ENCODE peak calls at places on chromosomes 4 and X, in four cellular contexts. T is right lobe of liver, R is cardiac muscle cell, D is heart left ventricle. L is an unnamed sample.

GRCh38 chrX:153004780-153005179 is 10.9 kb upstream of the PNMA5 start:
- DNase-seq in T (no peak), R (no peak), D (no peak), L (no peak)

GRCh38 chr4:159012381-159012780 is 90.5 kb upstream of the RAPGEF2 start:
- DNase-seq in T (no peak), R (peak; percentile 36), D (no peak), L (no peak)

GRCh38 chr4:1385373-1386340 is 20.6 kb downstream of the NKX1-1 start:
- DNase-seq in T (peak; percentile 52), R (no peak), D (peak; percentile 58), L (no peak)

GRCh38 chr4:7252510-7253340 is 60.4 kb downstream of the SORCS2 start:
- DNase-seq in T (no peak), R (no peak), D (peak; percentile 50), L (no peak)

GRCh38 chr4:1169171-1169671 is 3.2 kb downstream of the SPON2 start:
- DNase-seq in T (no peak), R (no peak), D (no peak), L (no peak)

GRCh38 chr4:3469386-3470243 is 6.5 kb downstream of the DOK7 start:
- DNase-seq in T (no peak), R (no peak), D (peak; percentile 80), L (no peak)

GRCh38 chr4:52019941-52020657 is at the start of gene LRRC66:
- DNase-seq in T (peak; percentile 61), R (no peak), D (no peak), L (no peak)

GRCh38 chrX:10656214-10656613 is 35.8 kb upstream of the MID1 start:
- DNase-seq in T (no peak), R (no peak), D (no peak), L (no peak)

GRCh38 chr4:66926687-66927086 is 618.6 kb downstream of the CENPC start:
- DNase-seq in T (no peak), R (no peak), D (no peak), L (no peak)

GRCh38 chr4:76783836-76784235 is 114.1 kb downstream of the SOWAHB start:
- DNase-seq in T (no peak), R (no peak), D (no peak), L (no peak)

GRCh38 chrX:111854778-111855490 is 21.0 kb upstream of the TRPC5OS start:
- DNase-seq in T (no peak), R (no peak), D (no peak), L (no peak)

GRCh38 chrX:45769919-45770582 is 569.4 kb upstream of the DIPK2B start:
- DNase-seq in T (peak; percentile 80), R (peak; percentile 90), D (peak; percentile 73), L (peak; percentile 80)

GRCh38 chrX:46325312-46325877 is 219.8 kb downstream of the ZNF674 start:
- DNase-seq in T (no peak), R (peak; percentile 57), D (no peak), L (no peak)

GRCh38 chrX:43949669-43950068 is 23.5 kb downstream of the NDP start:
- DNase-seq in T (peak; percentile 61), R (no peak), D (no peak), L (no peak)

GRCh38 chr4:11438647-11439046 is 10.0 kb upstream of the HS3ST1 start:
- DNase-seq in T (no peak), R (no peak), D (no peak), L (no peak)

GRCh38 chrX:87679849-87680248 is 162.2 kb downstream of the KLHL4 start:
- DNase-seq in T (no peak), R (no peak), D (no peak), L (no peak)

GRCh38 chr4:2792711-2793577 is at the start of gene SH3BP2:
- DNase-seq in T (peak; percentile 94), R (peak; percentile 86), D (peak; percentile 95), L (no peak)

GRCh38 chr4:828641-829271 is 2.8 kb upstream of the CPLX1 start:
- DNase-seq in T (peak; percentile 70), R (peak; percentile 30), D (peak; percentile 78), L (no peak)

GRCh38 chr4:6639137-6639680 is 1.3 kb upstream of the MRFAP1 start:
- DNase-seq in T (no peak), R (no peak), D (no peak), L (no peak)

GRCh38 chr4:184648220-184649025 is 824 bp downstream of the CASP3 start:
- DNase-seq in T (peak; percentile 83), R (peak; percentile 61), D (peak; percentile 87), L (peak; percentile 68)

GRCh38 chrX:123731258-123731986 is 1.4 kb downstream of the THOC2 start:
- DNase-seq in T (no peak), R (peak; percentile 54), D (no peak), L (no peak)
- H3K4me3 ChIP-seq in T (peak overlapping the region; percentile 79), R (peak overlapping the region; percentile 82), D (peak overlapping the region; percentile 60), L (peak overlapping the region; percentile 56)

GRCh38 chr4:73836373-73837269 is at the start of gene CXCL6:
- DNase-seq in T (peak; percentile 58), R (peak; percentile 73), D (peak; percentile 75), L (no peak)
- H3K4me3 ChIP-seq in T (peak within 1 kb of the TSS; percentile 27), R (no peak within 1 kb of the TSS), D (peak within 1 kb of the TSS; percentile 14), L (peak within 1 kb of the TSS; percentile 23)

DNA sequence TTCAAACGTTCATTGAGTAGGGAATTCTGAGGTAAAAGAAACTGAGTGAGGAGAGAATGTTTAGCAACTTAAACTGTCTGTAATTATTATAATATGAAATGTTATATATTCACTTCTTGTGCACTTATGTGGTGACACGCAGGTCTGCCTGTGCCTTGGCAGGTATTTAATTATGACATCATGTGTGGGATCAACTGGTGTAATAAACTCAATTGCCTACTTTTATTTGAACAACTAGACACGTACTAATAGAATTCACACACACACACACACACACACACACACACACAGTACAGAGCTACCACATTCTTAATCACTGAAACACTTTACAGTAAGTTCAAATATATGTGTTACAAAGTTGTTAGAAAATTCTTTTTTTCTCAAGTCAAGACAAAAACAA is 20.7 kb upstream of the SLC25A31 start:
- DNase-seq in T (no peak), R (peak; percentile 20), D (no peak), L (no peak)
- H3K4me3 ChIP-seq in T (no peak overlapping the region), R (no peak overlapping the region), D (no peak overlapping the region), L (no peak overlapping the region)

GRCh38 chrX:154375156-154375504 is 696 bp upstream of the FLNA start:
- DNase-seq in T (no peak), R (no peak), D (no peak), L (no peak)
- H3K4me3 ChIP-seq in T (no peak overlapping the region), R (peak overlapping the region; percentile 21), D (no peak overlapping the region), L (peak overlapping the region; percentile 74)

DNA sequence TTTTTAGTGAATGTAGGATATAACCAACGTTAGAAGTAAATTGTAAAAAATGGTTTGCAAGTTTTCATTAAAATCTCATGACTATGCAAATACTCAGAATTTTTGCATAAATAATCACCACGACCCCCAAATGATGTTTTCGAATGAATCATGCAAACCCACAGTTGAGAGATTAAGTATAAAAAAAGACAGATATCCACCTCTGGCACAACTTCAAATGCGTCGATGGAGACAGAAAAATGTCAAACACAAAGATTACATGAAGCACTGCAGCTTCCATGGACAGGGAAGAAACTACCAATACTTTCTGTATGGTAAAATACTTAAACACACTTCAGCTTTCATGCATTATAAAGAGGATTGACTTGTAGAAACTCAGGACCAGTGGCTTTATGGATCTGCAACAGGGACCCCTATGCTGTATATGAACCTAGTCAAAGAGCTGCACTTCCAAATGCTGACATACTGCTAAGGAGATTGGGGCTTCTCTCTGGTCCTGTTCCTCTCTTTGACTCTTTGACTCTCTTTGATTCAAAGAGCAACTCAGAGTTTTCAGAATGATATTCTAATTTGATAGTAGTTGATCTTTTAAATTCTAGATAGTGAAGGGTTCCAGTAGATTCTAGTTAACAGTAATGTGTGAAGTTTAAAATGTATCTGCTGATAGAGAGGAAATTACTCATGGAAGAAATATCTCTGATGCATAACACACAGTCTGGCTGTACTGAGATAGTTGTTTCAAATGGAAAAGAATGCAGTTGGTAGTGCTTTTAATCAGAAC is 238.9 kb downstream of the RASL11B start:
- DNase-seq in T (no peak), R (peak; percentile 85), D (no peak), L (no peak)
- H3K4me3 ChIP-seq in T (no peak overlapping the region), R (no peak overlapping the region), D (no peak overlapping the region), L (no peak overlapping the region)

GRCh38 chr4:121070696-121071639 is 1.4 kb downstream of the NDNF start:
- DNase-seq in T (peak; percentile 51), R (peak; percentile 44), D (peak; percentile 72), L (no peak)

GRCh38 chr4:121072080-121072835 is at the start of gene NDNF:
- DNase-seq in T (peak; percentile 54), R (peak; percentile 47), D (peak; percentile 72), L (no peak)

GRCh38 chr4:121070274-121070673 is 2.1 kb downstream of the NDNF start:
- DNase-seq in T (no peak), R (no peak), D (no peak), L (no peak)

GRCh38 chr4:121072836-121073362 is 564 bp upstream of the NDNF start:
- DNase-seq in T (no peak), R (no peak), D (peak; percentile 58), L (no peak)

GRCh38 chr4:121071640-121072037 is 696 bp downstream of the NDNF start:
- DNase-seq in T (no peak), R (no peak), D (no peak), L (no peak)
- H3K4me3 ChIP-seq in T (peak overlapping the region; percentile 43), R (peak overlapping the region; percentile 71), D (peak overlapping the region; percentile 65), L (peak overlapping the region; percentile 66)

GRCh38 chrX:120213438-120214265 is 37.0 kb upstream of the ZBTB33 start:
- DNase-seq in T (no peak), R (peak; percentile 64), D (no peak), L (no peak)
- H3K4me3 ChIP-seq in T (no peak overlapping the region), R (no peak overlapping the region), D (no peak overlapping the region), L (no peak overlapping the region)

GRCh38 chr4:16617416-16617815 is 281.0 kb downstream of the LDB2 start:
- DNase-seq in T (no peak), R (peak; percentile 58), D (no peak), L (no peak)

DNA sequence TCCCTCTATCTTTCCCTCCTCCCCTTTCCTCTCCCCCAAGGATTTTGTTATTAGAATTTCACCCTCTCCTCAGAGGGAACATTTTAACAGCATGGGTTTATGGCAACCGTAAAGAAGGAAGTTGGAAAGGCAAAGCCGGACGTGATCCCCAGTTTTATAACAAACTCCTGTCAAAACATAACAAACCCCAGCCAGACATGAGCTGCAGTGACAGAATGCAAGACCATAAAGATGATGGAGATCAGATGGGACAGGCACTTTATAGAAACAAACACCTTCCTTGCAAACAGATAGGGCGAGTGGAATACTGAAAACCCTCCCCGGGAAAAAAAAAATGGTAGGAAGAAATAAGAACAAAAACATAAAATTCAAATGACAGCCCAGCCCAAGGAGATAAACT is 281.5 kb downstream of the LDB2 start:
- DNase-seq in T (no peak), R (no peak), D (no peak), L (no peak)
- H3K4me3 ChIP-seq in T (no peak overlapping the region), R (no peak overlapping the region), D (no peak overlapping the region), L (no peak overlapping the region)

GRCh38 chr4:56626963-56627362 is 54.1 kb downstream of the HOPX start:
- DNase-seq in T (no peak), R (no peak), D (no peak), L (no peak)
- H3K4me3 ChIP-seq in T (no peak overlapping the region), R (no peak overlapping the region), D (no peak overlapping the region), L (no peak overlapping the region)